ENCODE peak calls at places on chromosomes 5 and 9, in eight cellular contexts. One of them, this sample, is unnamed.
A peak's percentile ranks its signal among the peaks of the same experiment; 100 is the strongest.

GRCh38 chr9:78778843-78779486 is 482.0 kb downstream of the PSAT1 start:
- DNase-seq in ovary: no peak
- DNase-seq in neural progenitor cell: peak; percentile 15
- DNase-seq in lung: no peak
- DNase-seq in endodermal cell: no peak
- DNase-seq in prostate gland: no peak
- DNase-seq in astrocyte of the spinal cord: no peak
- DNase-seq in A549: no peak
- DNase-seq in this sample: no peak

GRCh38 chr9:126626117-126627022 is 12.6 kb downstream of the LMX1B start:
- DNase-seq in lung: no peak
- DNase-seq in neural progenitor cell: peak; percentile 76
- DNase-seq in endodermal cell: peak; percentile 81
- DNase-seq in prostate gland: no peak
- DNase-seq in ovary: no peak
- DNase-seq in astrocyte of the spinal cord: no peak
- DNase-seq in A549: no peak
- DNase-seq in this sample: no peak

GRCh38 chr5:128645582-128645981 is 107.5 kb upstream of the FBN2 start:
- DNase-seq in astrocyte of the spinal cord: no peak
- DNase-seq in neural progenitor cell: no peak
- DNase-seq in lung: no peak
- DNase-seq in prostate gland: no peak
- DNase-seq in ovary: no peak
- DNase-seq in endodermal cell: no peak
- DNase-seq in A549: no peak
- DNase-seq in this sample: no peak

GRCh38 chr5:89374818-89375521 is 492.0 kb upstream of the MEF2C start:
- DNase-seq in A549: no peak
- DNase-seq in ovary: no peak
- DNase-seq in neural progenitor cell: no peak
- DNase-seq in lung: no peak
- DNase-seq in endodermal cell: no peak
- DNase-seq in prostate gland: no peak
- DNase-seq in astrocyte of the spinal cord: no peak
- DNase-seq in this sample: no peak

GRCh38 chr9:92206490-92206889 is 87.0 kb downstream of the IARS1 start:
- DNase-seq in astrocyte of the spinal cord: peak; percentile 12
- DNase-seq in lung: no peak
- DNase-seq in neural progenitor cell: no peak
- DNase-seq in A549: no peak
- DNase-seq in prostate gland: no peak
- DNase-seq in endodermal cell: no peak
- DNase-seq in ovary: no peak
- DNase-seq in this sample: no peak

GRCh38 chr5:43699910-43700309 is 96.9 kb downstream of the NNT start:
- DNase-seq in ovary: no peak
- DNase-seq in prostate gland: no peak
- DNase-seq in endodermal cell: no peak
- DNase-seq in neural progenitor cell: no peak
- DNase-seq in lung: no peak
- DNase-seq in astrocyte of the spinal cord: no peak
- DNase-seq in A549: no peak
- DNase-seq in this sample: no peak

GRCh38 chr9:114489928-114490327 is 15.3 kb downstream of the WHRN start:
- DNase-seq in ovary: no peak
- DNase-seq in astrocyte of the spinal cord: no peak
- DNase-seq in A549: no peak
- DNase-seq in endodermal cell: no peak
- DNase-seq in lung: no peak
- DNase-seq in prostate gland: no peak
- DNase-seq in neural progenitor cell: no peak
- DNase-seq in this sample: no peak

GRCh38 chr5:113199122-113199905 is 222.7 kb downstream of the DCP2 start:
- DNase-seq in neural progenitor cell: peak; percentile 24
- DNase-seq in prostate gland: no peak
- DNase-seq in lung: no peak
- DNase-seq in endodermal cell: peak; percentile 38
- DNase-seq in A549: no peak
- DNase-seq in astrocyte of the spinal cord: peak; percentile 49
- DNase-seq in ovary: peak; percentile 51
- DNase-seq in this sample: no peak

GRCh38 chr9:95783426-95783975 is 92.0 kb upstream of the ERCC6L2 start:
- DNase-seq in endodermal cell: peak; percentile 48
- DNase-seq in A549: no peak
- DNase-seq in ovary: no peak
- DNase-seq in neural progenitor cell: no peak
- DNase-seq in prostate gland: no peak
- DNase-seq in lung: no peak
- DNase-seq in astrocyte of the spinal cord: peak; percentile 67
- DNase-seq in this sample: no peak

GRCh38 chr5:87030699-87031098 is 237.0 kb upstream of the RASA1 start:
- DNase-seq in ovary: no peak
- DNase-seq in neural progenitor cell: no peak
- DNase-seq in endodermal cell: peak; percentile 60
- DNase-seq in astrocyte of the spinal cord: no peak
- DNase-seq in A549: no peak
- DNase-seq in lung: no peak
- DNase-seq in prostate gland: no peak
- DNase-seq in this sample: no peak

GRCh38 chr5:98474802-98475201 is 298.7 kb upstream of the RGMB start:
- DNase-seq in neural progenitor cell: no peak
- DNase-seq in A549: no peak
- DNase-seq in endodermal cell: no peak
- DNase-seq in prostate gland: no peak
- DNase-seq in lung: no peak
- DNase-seq in ovary: no peak
- DNase-seq in astrocyte of the spinal cord: no peak
- DNase-seq in this sample: no peak

GRCh38 chr5:147567917-147568598 is 58.2 kb upstream of the DPYSL3 start:
- DNase-seq in neural progenitor cell: peak; percentile 83
- DNase-seq in astrocyte of the spinal cord: peak; percentile 91
- DNase-seq in A549: peak; percentile 11
- DNase-seq in prostate gland: no peak
- DNase-seq in ovary: no peak
- DNase-seq in endodermal cell: peak; percentile 80
- DNase-seq in lung: no peak
- DNase-seq in this sample: no peak

DNA sequence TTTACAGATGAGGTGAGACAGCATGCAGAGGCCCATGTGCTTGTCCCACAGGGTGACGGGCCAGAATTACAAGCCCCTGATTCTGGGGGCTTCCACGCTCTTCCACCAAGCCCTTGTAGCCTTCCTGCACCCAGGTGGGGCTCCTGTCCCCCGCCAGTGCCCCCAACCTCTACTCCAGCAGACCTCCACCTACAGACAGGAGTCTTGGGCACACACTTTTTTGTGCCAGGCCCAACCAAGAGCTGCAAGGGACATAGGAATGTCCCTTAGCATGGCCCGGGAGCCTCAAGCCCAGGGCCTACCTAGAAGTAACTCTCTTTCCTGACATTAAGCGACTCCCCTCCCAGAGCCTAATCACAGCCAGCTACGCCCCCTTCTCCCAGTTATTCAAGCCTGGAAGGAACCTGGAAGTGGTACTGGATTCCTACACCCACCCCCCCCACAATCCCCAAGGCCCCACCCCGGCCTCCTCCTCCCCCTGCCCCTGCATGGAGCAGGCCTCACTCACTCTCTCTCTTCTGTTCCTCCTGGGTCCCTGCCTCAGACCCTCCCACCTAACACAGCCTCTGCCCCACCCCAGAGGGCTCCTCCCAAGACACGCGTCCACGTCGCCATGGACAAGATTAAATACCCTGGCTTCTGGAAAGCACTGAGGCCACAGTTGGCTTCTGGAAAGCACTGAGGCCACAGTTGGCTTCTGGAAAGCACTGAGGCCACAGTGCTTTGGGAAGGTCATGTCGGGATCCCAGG is 30.5 kb downstream of the ADAMTS2 start:
- DNase-seq in prostate gland: no peak
- DNase-seq in neural progenitor cell: no peak
- DNase-seq in lung: no peak
- DNase-seq in ovary: peak; percentile 36
- DNase-seq in endodermal cell: no peak
- DNase-seq in A549: no peak
- DNase-seq in astrocyte of the spinal cord: no peak
- DNase-seq in this sample: no peak
- H3K4me3 ChIP-seq in prostate gland: no peak overlapping the region
- H3K4me3 ChIP-seq in neural progenitor cell: no peak overlapping the region
- H3K4me3 ChIP-seq in lung: no peak overlapping the region
- H3K4me3 ChIP-seq in ovary: no peak overlapping the region
- H3K4me3 ChIP-seq in endodermal cell: no peak overlapping the region
- H3K4me3 ChIP-seq in A549: no peak overlapping the region
- H3K4me3 ChIP-seq in astrocyte of the spinal cord: no peak overlapping the region
- H3K4me3 ChIP-seq in this sample: no peak overlapping the region

GRCh38 chr5:157549283-157549629 is 26.3 kb downstream of the ADAM19 start:
- DNase-seq in lung: no peak
- DNase-seq in prostate gland: no peak
- DNase-seq in endodermal cell: no peak
- DNase-seq in astrocyte of the spinal cord: peak; percentile 62
- DNase-seq in neural progenitor cell: no peak
- DNase-seq in ovary: no peak
- DNase-seq in A549: no peak
- DNase-seq in this sample: no peak
- H3K4me3 ChIP-seq in lung: no peak overlapping the region
- H3K4me3 ChIP-seq in prostate gland: no peak overlapping the region
- H3K4me3 ChIP-seq in endodermal cell: peak overlapping the region; percentile 53
- H3K4me3 ChIP-seq in astrocyte of the spinal cord: no peak overlapping the region
- H3K4me3 ChIP-seq in neural progenitor cell: no peak overlapping the region
- H3K4me3 ChIP-seq in ovary: no peak overlapping the region
- H3K4me3 ChIP-seq in A549: no peak overlapping the region
- H3K4me3 ChIP-seq in this sample: no peak overlapping the region

GRCh38 chr9:109331353-109331752 is 10.5 kb upstream of the EPB41L4B start:
- DNase-seq in ovary: no peak
- DNase-seq in prostate gland: peak; percentile 97
- DNase-seq in neural progenitor cell: no peak
- DNase-seq in A549: no peak
- DNase-seq in endodermal cell: no peak
- DNase-seq in lung: peak; percentile 91
- DNase-seq in astrocyte of the spinal cord: peak; percentile 62
- DNase-seq in this sample: peak; percentile 87
- H3K4me3 ChIP-seq in ovary: no peak overlapping the region
- H3K4me3 ChIP-seq in prostate gland: no peak overlapping the region
- H3K4me3 ChIP-seq in neural progenitor cell: no peak overlapping the region
- H3K4me3 ChIP-seq in A549: no peak overlapping the region
- H3K4me3 ChIP-seq in endodermal cell: no peak overlapping the region
- H3K4me3 ChIP-seq in lung: no peak overlapping the region
- H3K4me3 ChIP-seq in astrocyte of the spinal cord: no peak overlapping the region
- H3K4me3 ChIP-seq in this sample: no peak overlapping the region

GRCh38 chr5:1987471-1987870 is 104.7 kb upstream of the IRX4 start:
- DNase-seq in lung: no peak
- DNase-seq in astrocyte of the spinal cord: no peak
- DNase-seq in endodermal cell: no peak
- DNase-seq in prostate gland: no peak
- DNase-seq in ovary: no peak
- DNase-seq in A549: no peak
- DNase-seq in neural progenitor cell: no peak
- DNase-seq in this sample: no peak
- H3K4me3 ChIP-seq in lung: no peak overlapping the region
- H3K4me3 ChIP-seq in astrocyte of the spinal cord: no peak overlapping the region
- H3K4me3 ChIP-seq in endodermal cell: no peak overlapping the region
- H3K4me3 ChIP-seq in prostate gland: no peak overlapping the region
- H3K4me3 ChIP-seq in ovary: no peak overlapping the region
- H3K4me3 ChIP-seq in A549: no peak overlapping the region
- H3K4me3 ChIP-seq in neural progenitor cell: no peak overlapping the region
- H3K4me3 ChIP-seq in this sample: no peak overlapping the region

DNA sequence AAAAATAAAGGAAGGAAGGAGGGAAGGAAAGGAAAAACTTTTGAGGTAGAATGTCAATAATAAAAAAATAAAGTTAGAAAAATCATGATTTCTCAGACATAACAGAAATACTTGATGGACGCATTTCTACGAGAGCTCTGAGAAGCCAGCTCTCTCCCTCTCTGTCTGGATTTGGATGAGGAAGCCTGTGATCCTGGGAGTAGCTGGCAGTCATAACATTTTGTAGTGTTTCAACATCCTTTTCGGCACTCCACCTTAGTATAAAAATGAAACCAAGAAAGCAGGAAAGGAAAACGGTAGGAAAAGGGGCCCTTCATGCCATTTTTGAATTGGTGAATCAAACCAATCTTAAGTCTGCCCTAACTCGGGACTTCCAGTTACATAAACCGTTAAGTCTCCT is 321.3 kb downstream of the EPB41L4A start:
- DNase-seq in A549: no peak
- DNase-seq in endodermal cell: no peak
- DNase-seq in lung: no peak
- DNase-seq in neural progenitor cell: no peak
- DNase-seq in ovary: no peak
- DNase-seq in prostate gland: no peak
- DNase-seq in astrocyte of the spinal cord: no peak
- DNase-seq in this sample: no peak
- H3K4me3 ChIP-seq in A549: no peak overlapping the region
- H3K4me3 ChIP-seq in endodermal cell: no peak overlapping the region
- H3K4me3 ChIP-seq in lung: no peak overlapping the region
- H3K4me3 ChIP-seq in neural progenitor cell: no peak overlapping the region
- H3K4me3 ChIP-seq in ovary: no peak overlapping the region
- H3K4me3 ChIP-seq in prostate gland: no peak overlapping the region
- H3K4me3 ChIP-seq in astrocyte of the spinal cord: no peak overlapping the region
- H3K4me3 ChIP-seq in this sample: no peak overlapping the region

GRCh38 chr5:139968547-139969261 is 74.4 kb downstream of the NRG2 start:
- DNase-seq in prostate gland: peak; percentile 90
- DNase-seq in astrocyte of the spinal cord: peak; percentile 72
- DNase-seq in lung: peak; percentile 87
- DNase-seq in neural progenitor cell: peak; percentile 92
- DNase-seq in ovary: peak; percentile 92
- DNase-seq in A549: peak; percentile 81
- DNase-seq in endodermal cell: peak; percentile 98
- DNase-seq in this sample: peak; percentile 90
- H3K4me3 ChIP-seq in prostate gland: no peak overlapping the region
- H3K4me3 ChIP-seq in astrocyte of the spinal cord: no peak overlapping the region
- H3K4me3 ChIP-seq in lung: no peak overlapping the region
- H3K4me3 ChIP-seq in neural progenitor cell: no peak overlapping the region
- H3K4me3 ChIP-seq in ovary: no peak overlapping the region
- H3K4me3 ChIP-seq in A549: no peak overlapping the region
- H3K4me3 ChIP-seq in endodermal cell: no peak overlapping the region
- H3K4me3 ChIP-seq in this sample: no peak overlapping the region

DNA sequence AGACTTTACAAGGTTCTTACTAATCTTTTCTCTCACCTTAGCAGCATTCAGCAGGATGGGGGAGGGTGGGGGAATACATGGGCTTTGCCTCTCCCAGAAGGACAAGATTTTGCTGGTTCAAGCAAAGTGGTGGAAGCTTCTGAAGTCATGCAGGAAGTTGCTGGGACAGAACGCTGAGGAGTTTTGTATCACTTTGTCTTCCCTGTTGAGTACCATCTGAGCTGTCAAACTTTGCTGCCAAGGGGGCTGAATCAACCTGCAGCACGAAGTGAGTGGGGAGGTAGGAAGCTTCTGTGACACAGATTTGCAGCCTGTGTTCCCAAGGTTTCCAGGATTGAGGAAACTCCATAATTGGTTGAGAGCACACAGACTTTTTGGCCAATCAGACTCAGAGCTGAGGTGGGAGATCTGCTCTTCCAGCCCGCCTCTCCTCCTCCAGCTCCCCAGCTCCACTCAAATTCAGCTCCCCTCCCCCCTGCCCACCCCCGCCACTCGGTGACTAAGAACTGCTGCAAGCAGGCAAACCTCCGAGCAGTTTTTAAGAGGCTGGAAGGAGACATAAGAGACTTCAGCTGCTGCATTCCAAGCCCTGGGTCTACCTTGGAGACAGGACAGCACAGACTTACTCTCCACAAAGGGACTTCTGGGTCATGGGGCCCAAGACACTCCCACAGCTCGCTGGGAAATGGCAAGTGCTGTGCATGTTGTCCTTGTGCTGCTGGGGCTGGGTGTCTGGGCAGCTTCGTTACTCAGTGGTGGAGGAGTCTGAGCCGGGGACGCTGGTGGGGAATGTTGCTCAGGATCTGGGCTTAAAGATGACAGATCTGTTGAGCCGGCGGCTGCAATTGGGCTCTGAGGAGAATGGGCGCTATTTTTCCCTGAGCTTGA is at the start of gene PCDHGC5:
- DNase-seq in astrocyte of the spinal cord: peak; percentile 80
- DNase-seq in lung: no peak
- DNase-seq in A549: no peak
- DNase-seq in neural progenitor cell: no peak
- DNase-seq in prostate gland: no peak
- DNase-seq in ovary: no peak
- DNase-seq in endodermal cell: peak; percentile 63
- DNase-seq in this sample: no peak
- H3K4me3 ChIP-seq in astrocyte of the spinal cord: no peak within 1 kb of the TSS
- H3K4me3 ChIP-seq in lung: no peak within 1 kb of the TSS
- H3K4me3 ChIP-seq in A549: no peak within 1 kb of the TSS
- H3K4me3 ChIP-seq in neural progenitor cell: no peak within 1 kb of the TSS
- H3K4me3 ChIP-seq in prostate gland: no peak within 1 kb of the TSS
- H3K4me3 ChIP-seq in ovary: no peak within 1 kb of the TSS
- H3K4me3 ChIP-seq in endodermal cell: no peak within 1 kb of the TSS
- H3K4me3 ChIP-seq in this sample: no peak within 1 kb of the TSS